ENCODE peak calls at places on chromosomes 12 and 14, in six cellular contexts. I, T, Y, U, M and A are unnamed samples.

GRCh38 chr14:88613552-88614010 is 50.7 kb downstream of the ZC3H14 start:
- DNase-seq in Y (peak; percentile 71), T (no peak), U (no peak), M (no peak), I (no peak), A (no peak)

GRCh38 chr14:34701808-34702207 is 12.6 kb downstream of the CFL2 start:
- DNase-seq in I (no peak), M (no peak), Y (no peak), U (no peak), T (no peak), A (no peak)

GRCh38 chr14:86035882-86036281 is 505.9 kb downstream of the FLRT2 start:
- DNase-seq in I (no peak), T (no peak), U (no peak), M (peak; percentile 31), Y (no peak), A (peak; percentile 14)

GRCh38 chr12:91565246-91565645 is 382.6 kb upstream of the DCN start:
- DNase-seq in I (no peak), U (no peak), T (no peak), Y (no peak), M (no peak), A (no peak)

GRCh38 chr14:55556929-55557623 is 22.9 kb upstream of the KTN1 start:
- DNase-seq in T (peak; percentile 89), M (peak; percentile 64), Y (peak; percentile 91), U (peak; percentile 38), I (peak; percentile 81), A (no peak)

GRCh38 chr12:96776908-96777307 is 130.1 kb upstream of the NEDD1 start:
- DNase-seq in Y (no peak), U (no peak), M (no peak), I (no peak), T (no peak), A (no peak)

GRCh38 chr12:11576104-11576503 is 73.4 kb upstream of the ETV6 start:
- DNase-seq in M (peak; percentile 22), U (no peak), I (no peak), Y (no peak), T (no peak), A (no peak)

GRCh38 chr14:99737956-99738667 is 54.0 kb downstream of the CYP46A1 start:
- DNase-seq in Y (no peak), U (no peak), M (no peak), I (no peak), T (no peak), A (no peak)

GRCh38 chr14:22070119-22070982 is 396.7 kb upstream of the OR4E1 start:
- DNase-seq in M (no peak), I (peak; percentile 47), U (no peak), Y (peak; percentile 12), T (no peak), A (peak; percentile 34)

GRCh38 chr12:107557026-107557425 is 128.6 kb upstream of the PWP1 start:
- DNase-seq in I (no peak), U (no peak), T (peak; percentile 18), Y (no peak), M (no peak), A (no peak)

GRCh38 chr12:49598527-49598926 is 6.9 kb downstream of the FAM186B start:
- DNase-seq in Y (no peak), T (no peak), U (no peak), I (no peak), M (no peak), A (no peak)

GRCh38 chr14:81940636-81941035 is 407.0 kb upstream of the SEL1L start:
- DNase-seq in M (no peak), U (no peak), Y (no peak), T (no peak), I (no peak), A (no peak)

GRCh38 chr14:50530358-50530757 is 2.0 kb downstream of the MAP4K5 start:
- DNase-seq in T (no peak), U (no peak), M (no peak), I (no peak), Y (no peak), A (no peak)

GRCh38 chr12:105724651-105725050 is 394.2 kb downstream of the C12orf75 start:
- DNase-seq in I (no peak), U (no peak), Y (no peak), M (no peak), T (no peak), A (no peak)

GRCh38 chr12:49874142-49874897 is 29.4 kb downstream of the FAIM2 start:
- DNase-seq in I (no peak), M (no peak), T (peak; percentile 72), U (no peak), Y (no peak), A (no peak)

GRCh38 chr12:1661553-1662335 is 29.1 kb upstream of the ADIPOR2 start:
- DNase-seq in T (peak; percentile 97), I (peak; percentile 90), M (peak; percentile 91), Y (peak; percentile 98), U (peak; percentile 89), A (peak; percentile 98)
- TF ChIP-seq POLR2A in T (no peak), I (peak; percentile 60), M (peak; percentile 68), Y (peak; percentile 85), U (peak; percentile 61), A (peak; percentile 25)

GRCh38 chr12:54416908-54417603 is 2.0 kb downstream of the ITGA5 start:
- DNase-seq in T (no peak), M (no peak), Y (no peak), I (no peak), U (no peak), A (peak; percentile 81)
- TF ChIP-seq POLR2A in T (no peak), M (no peak), Y (no peak), I (no peak), U (no peak), A (no peak)

DNA sequence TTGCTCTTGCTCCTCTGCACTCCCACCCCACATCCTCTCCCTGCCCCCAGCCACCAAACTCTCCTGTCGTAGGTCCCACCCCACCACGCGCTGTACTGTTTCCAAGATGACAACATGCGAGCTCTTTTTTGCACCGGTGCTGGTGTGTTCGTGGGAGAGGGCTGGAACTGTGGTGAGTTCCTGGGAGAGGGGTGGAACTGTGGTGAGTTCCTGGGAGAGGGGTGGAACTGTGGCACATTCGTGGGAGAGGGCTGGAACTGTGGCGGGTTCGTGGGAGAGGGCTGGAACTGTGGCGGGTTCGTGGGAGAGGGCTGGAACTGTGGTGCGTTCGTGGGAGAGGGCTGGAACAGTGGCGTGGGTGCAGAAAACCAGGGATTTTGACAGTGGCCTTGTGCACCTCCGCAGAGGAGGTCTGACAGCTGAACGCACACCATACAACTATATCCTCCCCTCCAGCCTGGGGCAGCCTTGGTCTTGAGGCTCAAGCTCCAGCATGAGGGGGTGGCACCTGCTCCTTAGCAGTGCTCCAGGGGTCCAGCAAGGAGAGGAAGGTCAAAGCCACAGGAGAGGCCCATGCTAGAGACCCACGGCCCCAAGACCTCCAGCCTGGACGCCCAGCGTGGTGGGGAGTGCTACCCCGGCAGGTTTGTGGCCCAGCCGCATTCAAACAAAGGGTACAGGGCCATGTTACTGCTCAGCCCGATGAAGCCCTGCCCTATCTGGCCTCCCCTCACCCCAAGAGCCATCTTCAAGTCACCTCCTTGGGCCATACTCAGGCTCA is 50.1 kb downstream of the ACTN1 start:
- DNase-seq in M (no peak), U (no peak), Y (no peak), T (no peak), I (no peak), A (no peak)
- TF ChIP-seq POLR2A in M (no peak), U (no peak), Y (no peak), T (no peak), I (no peak), A (no peak)

GRCh38 chr12:57546438-57547365 is at the start of gene DCTN2:
- DNase-seq in T (peak; percentile 99), Y (peak; percentile 98), M (peak; percentile 97), I (peak; percentile 97), U (peak; percentile 92), A (peak; percentile 98)
- TF ChIP-seq POLR2A in T (no peak), Y (peak; percentile 73), M (peak; percentile 38), I (peak; percentile 55), U (peak; percentile 41), A (peak; percentile 69)

DNA sequence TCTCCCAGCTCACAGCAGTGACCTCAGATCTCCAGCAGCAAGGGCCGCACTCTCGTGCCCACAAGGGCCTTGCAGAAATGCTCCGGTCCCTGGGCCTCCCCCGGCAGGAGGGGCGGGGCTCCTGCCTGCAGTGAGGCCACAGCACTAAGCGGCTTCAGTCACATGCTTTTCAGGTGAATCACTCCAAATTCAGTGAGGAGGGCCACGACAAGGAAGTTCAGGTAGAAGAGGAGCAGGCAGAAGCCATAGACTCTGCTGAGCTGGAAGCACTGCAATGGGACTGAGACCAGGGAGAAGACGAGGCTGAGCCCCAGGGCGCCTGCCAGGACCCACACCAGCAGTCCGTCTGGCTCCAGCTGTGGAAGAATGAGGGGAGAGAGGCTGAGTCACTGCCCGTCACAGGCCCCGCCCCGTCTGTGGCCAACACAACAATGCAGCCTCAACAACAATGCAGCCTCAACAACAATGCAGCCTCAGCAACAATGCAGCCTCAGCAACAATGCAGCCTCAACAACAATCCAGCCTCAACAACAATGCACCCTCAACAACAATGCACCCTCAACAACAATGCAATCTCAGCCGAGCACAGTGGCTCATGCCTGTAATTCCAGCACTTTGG is 35.2 kb downstream of the SLC8B1 start:
- DNase-seq in U (peak; percentile 79), M (peak; percentile 80), I (peak; percentile 57), Y (peak; percentile 71), T (peak; percentile 89), A (peak; percentile 25)
- TF ChIP-seq POLR2A in U (no peak), M (no peak), I (no peak), Y (no peak), T (no peak), A (no peak)

DNA sequence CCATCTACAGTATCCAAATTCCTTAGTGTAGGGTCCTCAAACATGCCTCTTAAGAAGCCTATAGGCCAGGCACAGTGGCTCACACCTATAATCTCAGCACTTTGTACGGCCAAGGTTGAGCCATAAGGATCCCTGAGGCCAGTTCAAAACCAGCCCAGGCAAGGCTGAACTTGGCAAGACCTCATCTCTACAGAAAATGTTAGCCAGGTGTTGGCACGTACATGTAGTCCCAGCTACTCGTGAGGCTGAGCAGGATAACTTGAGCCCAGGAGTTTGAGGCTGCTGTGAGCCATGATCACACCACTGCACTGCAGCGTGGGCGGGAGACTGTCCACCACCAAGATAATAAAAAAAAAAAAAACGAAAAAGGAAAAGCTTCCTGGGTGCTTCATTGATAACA is 6.8 kb downstream of the CCDC59 start:
- DNase-seq in U (no peak), T (no peak), M (no peak), Y (no peak), I (no peak), A (peak; percentile 2)
- TF ChIP-seq POLR2A in U (no peak), T (no peak), M (no peak), Y (no peak), I (no peak), A (no peak)

DNA sequence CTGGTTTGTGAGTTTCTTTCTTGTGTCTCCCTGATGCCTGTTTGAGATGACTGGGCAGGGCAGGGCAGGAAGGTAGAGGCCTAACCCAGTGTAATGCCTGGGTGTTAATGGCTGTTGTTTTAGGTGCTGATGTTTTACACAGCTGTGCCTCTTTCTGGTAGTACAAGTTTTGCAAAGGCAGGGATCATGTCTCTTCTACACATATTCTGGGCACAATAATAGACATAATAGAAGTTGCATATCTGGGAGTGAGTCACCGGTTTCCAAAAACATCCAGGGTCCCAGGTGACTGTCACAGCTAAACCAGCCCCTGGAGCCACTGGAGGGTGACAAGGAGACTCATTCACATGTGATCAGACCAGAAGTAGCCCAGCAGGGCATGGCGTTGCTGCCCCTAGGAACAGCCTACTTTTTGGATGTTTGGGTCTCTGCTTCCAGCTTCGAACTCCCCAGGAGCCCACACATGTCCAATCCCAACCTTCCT is 18.1 kb downstream of the TPCN1 start:
- DNase-seq in Y (no peak), T (peak; percentile 82), I (no peak), U (no peak), M (no peak), A (no peak)
- TF ChIP-seq POLR2A in Y (no peak), T (no peak), I (no peak), U (no peak), M (no peak), A (no peak)